ENCODE peak calls at places on chromosomes 5 and 9, in four cellular contexts. One of them, this sample, is unnamed.

GRCh38 chr5:43967165-43967564 is 364.2 kb downstream of the NNT start:
- DNase-seq in PC-3: no peak
- DNase-seq in stimulated activated CD8-positive, alpha-beta memory T cell treated with anti-CD3 and anti-CD28 coated beads, Interleukin-4, amount 100 ng/mL, for 24 hours: no peak
- DNase-seq in NCI-H1930: no peak
- DNase-seq in this sample: no peak

GRCh38 chr5:68159251-68159951 is 56.2 kb upstream of the PIK3R1 start:
- DNase-seq in stimulated activated CD8-positive, alpha-beta memory T cell treated with anti-CD3 and anti-CD28 coated beads, Interleukin-4, amount 100 ng/mL, for 24 hours: no peak
- DNase-seq in PC-3: no peak
- DNase-seq in NCI-H1930: no peak
- DNase-seq in this sample: no peak

GRCh38 chr9:2210201-2210600 is 195.1 kb downstream of the SMARCA2 start:
- DNase-seq in stimulated activated CD8-positive, alpha-beta memory T cell treated with anti-CD3 and anti-CD28 coated beads, Interleukin-4, amount 100 ng/mL, for 24 hours: no peak
- DNase-seq in NCI-H1930: no peak
- DNase-seq in PC-3: peak
- DNase-seq in this sample: no peak

GRCh38 chr9:21591221-21592062 is 109.3 kb upstream of the IFNE start:
- DNase-seq in stimulated activated CD8-positive, alpha-beta memory T cell treated with anti-CD3 and anti-CD28 coated beads, Interleukin-4, amount 100 ng/mL, for 24 hours: peak
- DNase-seq in PC-3: peak
- DNase-seq in NCI-H1930: no peak
- DNase-seq in this sample: no peak

GRCh38 chr9:128628471-128629048 is 28.1 kb downstream of the DYNC2I2 start:
- DNase-seq in stimulated activated CD8-positive, alpha-beta memory T cell treated with anti-CD3 and anti-CD28 coated beads, Interleukin-4, amount 100 ng/mL, for 24 hours: no peak
- DNase-seq in PC-3: no peak
- DNase-seq in NCI-H1930: no peak
- DNase-seq in this sample: no peak

GRCh38 chr5:146565764-146566163 is 49.8 kb upstream of the GPR151 start:
- DNase-seq in stimulated activated CD8-positive, alpha-beta memory T cell treated with anti-CD3 and anti-CD28 coated beads, Interleukin-4, amount 100 ng/mL, for 24 hours: peak
- DNase-seq in PC-3: peak
- DNase-seq in NCI-H1930: peak
- DNase-seq in this sample: no peak

GRCh38 chr9:13529321-13530104 is 250.0 kb upstream of the MPDZ start:
- DNase-seq in NCI-H1930: no peak
- DNase-seq in PC-3: no peak
- DNase-seq in stimulated activated CD8-positive, alpha-beta memory T cell treated with anti-CD3 and anti-CD28 coated beads, Interleukin-4, amount 100 ng/mL, for 24 hours: no peak
- DNase-seq in this sample: no peak

GRCh38 chr5:76082790-76083554 is at the start of gene SV2C:
- DNase-seq in NCI-H1930: no peak
- DNase-seq in PC-3: no peak
- DNase-seq in stimulated activated CD8-positive, alpha-beta memory T cell treated with anti-CD3 and anti-CD28 coated beads, Interleukin-4, amount 100 ng/mL, for 24 hours: peak
- DNase-seq in this sample: no peak

GRCh38 chr5:130801963-130802362 is 363.1 kb downstream of the HINT1 start:
- DNase-seq in PC-3: no peak
- DNase-seq in NCI-H1930: no peak
- DNase-seq in stimulated activated CD8-positive, alpha-beta memory T cell treated with anti-CD3 and anti-CD28 coated beads, Interleukin-4, amount 100 ng/mL, for 24 hours: no peak
- DNase-seq in this sample: no peak

GRCh38 chr9:111527347-111527746 is 2.4 kb downstream of the ZNF483 start:
- DNase-seq in stimulated activated CD8-positive, alpha-beta memory T cell treated with anti-CD3 and anti-CD28 coated beads, Interleukin-4, amount 100 ng/mL, for 24 hours: no peak
- DNase-seq in NCI-H1930: no peak
- DNase-seq in PC-3: no peak
- DNase-seq in this sample: no peak

GRCh38 chr9:120350596-120350995 is 229.4 kb downstream of the CDK5RAP2 start:
- DNase-seq in stimulated activated CD8-positive, alpha-beta memory T cell treated with anti-CD3 and anti-CD28 coated beads, Interleukin-4, amount 100 ng/mL, for 24 hours: no peak
- DNase-seq in PC-3: no peak
- DNase-seq in NCI-H1930: no peak
- DNase-seq in this sample: no peak

GRCh38 chr9:134327671-134328231 is 1.5 kb downstream of the RXRA start:
- DNase-seq in stimulated activated CD8-positive, alpha-beta memory T cell treated with anti-CD3 and anti-CD28 coated beads, Interleukin-4, amount 100 ng/mL, for 24 hours: no peak
- DNase-seq in PC-3: no peak
- DNase-seq in NCI-H1930: no peak
- DNase-seq in this sample: no peak

GRCh38 chr9:133403766-133404439 is 13.9 kb downstream of the REXO4 start:
- DNase-seq in NCI-H1930: no peak
- DNase-seq in PC-3: peak
- DNase-seq in stimulated activated CD8-positive, alpha-beta memory T cell treated with anti-CD3 and anti-CD28 coated beads, Interleukin-4, amount 100 ng/mL, for 24 hours: peak
- DNase-seq in this sample: no peak

GRCh38 chr5:169263591-169263990 is 37.3 kb downstream of the SLIT3 start:
- DNase-seq in PC-3: no peak
- DNase-seq in stimulated activated CD8-positive, alpha-beta memory T cell treated with anti-CD3 and anti-CD28 coated beads, Interleukin-4, amount 100 ng/mL, for 24 hours: no peak
- DNase-seq in NCI-H1930: no peak
- DNase-seq in this sample: no peak

GRCh38 chr5:73446631-73447233 is 1.8 kb downstream of the FOXD1 start:
- DNase-seq in stimulated activated CD8-positive, alpha-beta memory T cell treated with anti-CD3 and anti-CD28 coated beads, Interleukin-4, amount 100 ng/mL, for 24 hours: no peak
- DNase-seq in NCI-H1930: no peak
- DNase-seq in PC-3: peak
- DNase-seq in this sample: no peak

GRCh38 chr9:116493183-116493582 is 193.9 kb upstream of the TRIM32 start:
- DNase-seq in NCI-H1930: no peak
- DNase-seq in stimulated activated CD8-positive, alpha-beta memory T cell treated with anti-CD3 and anti-CD28 coated beads, Interleukin-4, amount 100 ng/mL, for 24 hours: no peak
- DNase-seq in PC-3: no peak
- DNase-seq in this sample: no peak

GRCh38 chr5:3345195-3345594 is 250.4 kb upstream of the IRX1 start:
- DNase-seq in stimulated activated CD8-positive, alpha-beta memory T cell treated with anti-CD3 and anti-CD28 coated beads, Interleukin-4, amount 100 ng/mL, for 24 hours: no peak
- DNase-seq in PC-3: no peak
- DNase-seq in NCI-H1930: no peak
- DNase-seq in this sample: no peak

GRCh38 chr5:87010736-87011135 is 256.9 kb upstream of the RASA1 start:
- DNase-seq in NCI-H1930: no peak
- DNase-seq in stimulated activated CD8-positive, alpha-beta memory T cell treated with anti-CD3 and anti-CD28 coated beads, Interleukin-4, amount 100 ng/mL, for 24 hours: no peak
- DNase-seq in PC-3: no peak
- DNase-seq in this sample: no peak

GRCh38 chr5:1853531-1853930 is 29.2 kb downstream of the IRX4 start:
- DNase-seq in stimulated activated CD8-positive, alpha-beta memory T cell treated with anti-CD3 and anti-CD28 coated beads, Interleukin-4, amount 100 ng/mL, for 24 hours: no peak
- DNase-seq in PC-3: no peak
- DNase-seq in NCI-H1930: no peak
- DNase-seq in this sample: no peak

GRCh38 chr9:102479191-102479590 is 515.9 kb upstream of the CYLC2 start:
- DNase-seq in NCI-H1930: no peak
- DNase-seq in stimulated activated CD8-positive, alpha-beta memory T cell treated with anti-CD3 and anti-CD28 coated beads, Interleukin-4, amount 100 ng/mL, for 24 hours: no peak
- DNase-seq in PC-3: peak
- DNase-seq in this sample: no peak

GRCh38 chr9:110688329-110688728 is 19.7 kb downstream of the MUSK start:
- DNase-seq in NCI-H1930: no peak
- DNase-seq in PC-3: no peak
- DNase-seq in stimulated activated CD8-positive, alpha-beta memory T cell treated with anti-CD3 and anti-CD28 coated beads, Interleukin-4, amount 100 ng/mL, for 24 hours: no peak
- DNase-seq in this sample: no peak

GRCh38 chr5:96734871-96735325 is 72.7 kb downstream of the CAST start:
- DNase-seq in stimulated activated CD8-positive, alpha-beta memory T cell treated with anti-CD3 and anti-CD28 coated beads, Interleukin-4, amount 100 ng/mL, for 24 hours: no peak
- DNase-seq in NCI-H1930: no peak
- DNase-seq in PC-3: no peak
- DNase-seq in this sample: no peak

GRCh38 chr5:181222630-181223040 is 446 bp upstream of the TRIM41 start:
- DNase-seq in PC-3: no peak
- DNase-seq in NCI-H1930: no peak
- DNase-seq in stimulated activated CD8-positive, alpha-beta memory T cell treated with anti-CD3 and anti-CD28 coated beads, Interleukin-4, amount 100 ng/mL, for 24 hours: no peak
- DNase-seq in this sample: no peak

GRCh38 chr5:68744196-68744595 is 349.6 kb upstream of the SLC30A5 start:
- DNase-seq in NCI-H1930: no peak
- DNase-seq in PC-3: no peak
- DNase-seq in stimulated activated CD8-positive, alpha-beta memory T cell treated with anti-CD3 and anti-CD28 coated beads, Interleukin-4, amount 100 ng/mL, for 24 hours: no peak
- DNase-seq in this sample: no peak

GRCh38 chr5:56375011-56375410 is 141.9 kb upstream of the ANKRD55 start:
- DNase-seq in NCI-H1930: no peak
- DNase-seq in PC-3: no peak
- DNase-seq in stimulated activated CD8-positive, alpha-beta memory T cell treated with anti-CD3 and anti-CD28 coated beads, Interleukin-4, amount 100 ng/mL, for 24 hours: no peak
- DNase-seq in this sample: no peak

GRCh38 chr9:5002811-5003210 is 17.7 kb downstream of the JAK2 start:
- DNase-seq in PC-3: no peak
- DNase-seq in NCI-H1930: no peak
- DNase-seq in stimulated activated CD8-positive, alpha-beta memory T cell treated with anti-CD3 and anti-CD28 coated beads, Interleukin-4, amount 100 ng/mL, for 24 hours: no peak
- DNase-seq in this sample: no peak

GRCh38 chr5:73496984-73497457 is 1.2 kb upstream of the BTF3 start:
- DNase-seq in stimulated activated CD8-positive, alpha-beta memory T cell treated with anti-CD3 and anti-CD28 coated beads, Interleukin-4, amount 100 ng/mL, for 24 hours: no peak
- DNase-seq in PC-3: peak
- DNase-seq in NCI-H1930: peak
- DNase-seq in this sample: no peak

GRCh38 chr9:127598839-127599549 is 13.1 kb upstream of the STXBP1 start:
- DNase-seq in NCI-H1930: no peak
- DNase-seq in stimulated activated CD8-positive, alpha-beta memory T cell treated with anti-CD3 and anti-CD28 coated beads, Interleukin-4, amount 100 ng/mL, for 24 hours: no peak
- DNase-seq in PC-3: no peak
- DNase-seq in this sample: no peak

GRCh38 chr5:172943906-172944305 is 15.3 kb upstream of the RPL26L1 start:
- DNase-seq in NCI-H1930: no peak
- DNase-seq in stimulated activated CD8-positive, alpha-beta memory T cell treated with anti-CD3 and anti-CD28 coated beads, Interleukin-4, amount 100 ng/mL, for 24 hours: no peak
- DNase-seq in PC-3: no peak
- DNase-seq in this sample: no peak

GRCh38 chr5:135398160-135398854 is 724 bp downstream of the MACROH2A1 start:
- DNase-seq in NCI-H1930: no peak
- DNase-seq in PC-3: peak
- DNase-seq in stimulated activated CD8-positive, alpha-beta memory T cell treated with anti-CD3 and anti-CD28 coated beads, Interleukin-4, amount 100 ng/mL, for 24 hours: peak
- DNase-seq in this sample: no peak

GRCh38 chr5:52989025-52989780 is at the start of gene ITGA2:
- DNase-seq in stimulated activated CD8-positive, alpha-beta memory T cell treated with anti-CD3 and anti-CD28 coated beads, Interleukin-4, amount 100 ng/mL, for 24 hours: no peak
- DNase-seq in NCI-H1930: no peak
- DNase-seq in PC-3: peak
- DNase-seq in this sample: no peak

GRCh38 chr9:76379494-76379893 is 14.7 kb downstream of the RFK start:
- DNase-seq in stimulated activated CD8-positive, alpha-beta memory T cell treated with anti-CD3 and anti-CD28 coated beads, Interleukin-4, amount 100 ng/mL, for 24 hours: no peak
- DNase-seq in PC-3: peak
- DNase-seq in NCI-H1930: no peak
- DNase-seq in this sample: no peak

GRCh38 chr9:78115073-78115472 is 83.5 kb upstream of the GNAQ start:
- DNase-seq in NCI-H1930: no peak
- DNase-seq in PC-3: peak
- DNase-seq in stimulated activated CD8-positive, alpha-beta memory T cell treated with anti-CD3 and anti-CD28 coated beads, Interleukin-4, amount 100 ng/mL, for 24 hours: no peak
- DNase-seq in this sample: no peak

GRCh38 chr9:70079364-70080103 is 35.9 kb downstream of the MAMDC2 start:
- DNase-seq in NCI-H1930: peak
- DNase-seq in stimulated activated CD8-positive, alpha-beta memory T cell treated with anti-CD3 and anti-CD28 coated beads, Interleukin-4, amount 100 ng/mL, for 24 hours: no peak
- DNase-seq in PC-3: peak
- DNase-seq in this sample: no peak

GRCh38 chr5:33167541-33167940 is 273.2 kb upstream of the TARS1 start:
- DNase-seq in PC-3: no peak
- DNase-seq in stimulated activated CD8-positive, alpha-beta memory T cell treated with anti-CD3 and anti-CD28 coated beads, Interleukin-4, amount 100 ng/mL, for 24 hours: no peak
- DNase-seq in NCI-H1930: no peak
- DNase-seq in this sample: no peak

GRCh38 chr5:144947019-144947418 is 776.3 kb downstream of the KCTD16 start:
- DNase-seq in PC-3: no peak
- DNase-seq in NCI-H1930: no peak
- DNase-seq in stimulated activated CD8-positive, alpha-beta memory T cell treated with anti-CD3 and anti-CD28 coated beads, Interleukin-4, amount 100 ng/mL, for 24 hours: no peak
- DNase-seq in this sample: no peak

This sample was measured in GM12878.